ENCODE peak calls at places on chromosomes 6 and 20, in four cellular contexts. One of them, this sample, is unnamed. For H3K4me1, the result is how much of the 10 kb centered on the place peaks cover.

GRCh38 chr6:12957321-12958051 is 240.9 kb downstream of the PHACTR1 start:
- DNase-seq in OCI-LY7: no peak
- DNase-seq in mammary epithelial cell: peak
- DNase-seq in Peyer's patch: peak
- DNase-seq in this sample: no peak

GRCh38 chr20:49887251-49887827 is 28.0 kb downstream of the SPATA2 start:
- DNase-seq in OCI-LY7: no peak
- DNase-seq in mammary epithelial cell: no peak
- DNase-seq in Peyer's patch: peak
- DNase-seq in this sample: no peak

GRCh38 chr6:6631526-6632276 is 43.2 kb downstream of the LY86 start:
- DNase-seq in OCI-LY7: no peak
- DNase-seq in mammary epithelial cell: no peak
- DNase-seq in Peyer's patch: no peak
- DNase-seq in this sample: no peak

GRCh38 chr20:14775778-14776177 is 438.4 kb upstream of the FLRT3 start:
- DNase-seq in OCI-LY7: no peak
- DNase-seq in mammary epithelial cell: peak
- DNase-seq in Peyer's patch: peak
- DNase-seq in this sample: no peak

GRCh38 chr6:57261896-57262295 is 39.8 kb upstream of the RAB23 start:
- DNase-seq in OCI-LY7: no peak
- DNase-seq in mammary epithelial cell: no peak
- DNase-seq in Peyer's patch: no peak
- DNase-seq in this sample: no peak

GRCh38 chr20:53903652-53903987 is 166.8 kb downstream of the BCAS1 start:
- DNase-seq in OCI-LY7: no peak
- DNase-seq in mammary epithelial cell: peak
- DNase-seq in Peyer's patch: no peak
- DNase-seq in this sample: no peak

GRCh38 chr6:136927313-136927712 is 5.2 kb downstream of the SLC35D3 start:
- DNase-seq in OCI-LY7: peak
- DNase-seq in mammary epithelial cell: peak
- DNase-seq in Peyer's patch: no peak
- DNase-seq in this sample: no peak

GRCh38 chr6:170106906-170107525 is 183.9 kb downstream of the DLL1 start:
- DNase-seq in OCI-LY7: no peak
- DNase-seq in mammary epithelial cell: no peak
- DNase-seq in Peyer's patch: peak
- DNase-seq in this sample: no peak

GRCh38 chr6:133396225-133396624 is 155.1 kb downstream of the EYA4 start:
- DNase-seq in OCI-LY7: no peak
- DNase-seq in mammary epithelial cell: peak
- DNase-seq in Peyer's patch: no peak
- DNase-seq in this sample: no peak

GRCh38 chr20:3765171-3765887 is 2.2 kb downstream of the ADISSP start:
- DNase-seq in OCI-LY7: no peak
- DNase-seq in mammary epithelial cell: no peak
- DNase-seq in Peyer's patch: no peak
- DNase-seq in this sample: no peak

GRCh38 chr6:170434114-170434820 is 118.8 kb downstream of the PSMB1 start:
- DNase-seq in OCI-LY7: no peak
- DNase-seq in mammary epithelial cell: no peak
- DNase-seq in Peyer's patch: no peak
- DNase-seq in this sample: no peak

GRCh38 chr20:61933481-61933950 is 132.2 kb downstream of the TAF4 start:
- DNase-seq in OCI-LY7: no peak
- DNase-seq in mammary epithelial cell: no peak
- DNase-seq in Peyer's patch: no peak
- DNase-seq in this sample: no peak

GRCh38 chr20:61874421-61875068 is 191.1 kb downstream of the TAF4 start:
- DNase-seq in OCI-LY7: peak
- DNase-seq in mammary epithelial cell: peak
- DNase-seq in Peyer's patch: no peak
- DNase-seq in this sample: no peak

GRCh38 chr6:30096829-30097228 is 16.1 kb downstream of the TRIM31 start:
- DNase-seq in OCI-LY7: no peak
- DNase-seq in mammary epithelial cell: no peak
- DNase-seq in Peyer's patch: no peak
- DNase-seq in this sample: no peak

GRCh38 chr20:5935384-5935783 is 14.9 kb downstream of the TRMT6 start:
- DNase-seq in OCI-LY7: no peak
- DNase-seq in mammary epithelial cell: no peak
- DNase-seq in Peyer's patch: no peak
- DNase-seq in this sample: no peak

GRCh38 chr6:109009761-109010612 is 84.7 kb downstream of the SESN1 start:
- DNase-seq in OCI-LY7: no peak
- DNase-seq in mammary epithelial cell: no peak
- DNase-seq in Peyer's patch: no peak
- DNase-seq in this sample: no peak

GRCh38 chr6:13908955-13909381 is 15.8 kb upstream of the RNF182 start:
- DNase-seq in OCI-LY7: no peak
- DNase-seq in mammary epithelial cell: peak
- DNase-seq in Peyer's patch: peak
- DNase-seq in this sample: no peak

GRCh38 chr6:33430991-33431879 is 11.4 kb downstream of the SYNGAP1 start:
- DNase-seq in OCI-LY7: peak
- DNase-seq in mammary epithelial cell: no peak
- DNase-seq in Peyer's patch: peak
- DNase-seq in this sample: peak

GRCh38 chr6:89297695-89298351 is 17.3 kb downstream of the GABRR2 start:
- DNase-seq in OCI-LY7: no peak
- DNase-seq in mammary epithelial cell: peak
- DNase-seq in Peyer's patch: peak
- DNase-seq in this sample: peak

GRCh38 chr6:1094306-1094705 is 217.6 kb upstream of the FOXQ1 start:
- DNase-seq in OCI-LY7: no peak
- DNase-seq in mammary epithelial cell: peak
- DNase-seq in Peyer's patch: no peak
- DNase-seq in this sample: no peak

GRCh38 chr20:63977392-63978276 is 1.8 kb downstream of the SAMD10 start:
- DNase-seq in OCI-LY7: no peak
- DNase-seq in mammary epithelial cell: no peak
- DNase-seq in Peyer's patch: no peak
- DNase-seq in this sample: peak

GRCh38 chr6:128161263-128161662 is 260.4 kb upstream of the THEMIS start:
- DNase-seq in OCI-LY7: no peak
- DNase-seq in mammary epithelial cell: no peak
- DNase-seq in Peyer's patch: no peak
- DNase-seq in this sample: no peak

GRCh38 chr6:70371454-70372105 is 41.7 kb upstream of the FAM135A start:
- DNase-seq in OCI-LY7: peak
- DNase-seq in mammary epithelial cell: peak
- DNase-seq in Peyer's patch: no peak
- DNase-seq in this sample: no peak

GRCh38 chr6:81476881-81477280 is 275.6 kb downstream of the TENT5A start:
- DNase-seq in OCI-LY7: no peak
- DNase-seq in mammary epithelial cell: no peak
- DNase-seq in Peyer's patch: no peak
- DNase-seq in this sample: no peak

GRCh38 chr6:100818066-100818465 is 63.1 kb downstream of the ASCC3 start:
- DNase-seq in OCI-LY7: no peak
- DNase-seq in mammary epithelial cell: no peak
- DNase-seq in Peyer's patch: no peak
- DNase-seq in this sample: no peak

GRCh38 chr6:77474286-77474956 is 11.1 kb upstream of the HTR1B start:
- DNase-seq in OCI-LY7: no peak
- DNase-seq in mammary epithelial cell: no peak
- DNase-seq in Peyer's patch: no peak
- DNase-seq in this sample: no peak

GRCh38 chr20:47456952-47457724 is 44.5 kb upstream of the NCOA3 start:
- DNase-seq in OCI-LY7: no peak
- DNase-seq in mammary epithelial cell: peak
- DNase-seq in Peyer's patch: no peak
- DNase-seq in this sample: no peak

GRCh38 chr6:73516712-73517489 is 3.9 kb downstream of the EEF1A1 start:
- DNase-seq in OCI-LY7: peak
- DNase-seq in mammary epithelial cell: no peak
- DNase-seq in Peyer's patch: no peak
- DNase-seq in this sample: no peak

GRCh38 chr6:56539503-56540105 is 103.1 kb downstream of the DST start:
- DNase-seq in OCI-LY7: no peak
- DNase-seq in mammary epithelial cell: no peak
- DNase-seq in Peyer's patch: no peak
- DNase-seq in this sample: no peak

GRCh38 chr6:7919871-7920270 is 9.3 kb upstream of the TXNDC5 start:
- DNase-seq in OCI-LY7: no peak
- DNase-seq in mammary epithelial cell: peak
- DNase-seq in Peyer's patch: peak
- DNase-seq in this sample: no peak

GRCh38 chr20:49323622-49324238 is 45.9 kb upstream of the ZNFX1 start:
- DNase-seq in OCI-LY7: peak
- DNase-seq in mammary epithelial cell: peak
- DNase-seq in Peyer's patch: peak
- DNase-seq in this sample: no peak

GRCh38 chr6:35014786-35015185 is 125.7 kb downstream of the ANKS1A start:
- DNase-seq in OCI-LY7: no peak
- DNase-seq in mammary epithelial cell: peak
- DNase-seq in Peyer's patch: no peak
- DNase-seq in this sample: no peak

GRCh38 chr6:137707590-137708360 is 159.3 kb upstream of the TNFAIP3 start:
- DNase-seq in OCI-LY7: peak
- DNase-seq in mammary epithelial cell: peak
- DNase-seq in Peyer's patch: peak
- DNase-seq in this sample: peak

GRCh38 chr6:61894536-61894935 is 391.5 kb downstream of the KHDRBS2 start:
- DNase-seq in OCI-LY7: no peak
- DNase-seq in mammary epithelial cell: no peak
- DNase-seq in Peyer's patch: no peak
- DNase-seq in this sample: no peak

GRCh38 chr6:108667984-108668383 is 107.3 kb downstream of the FOXO3 start:
- DNase-seq in OCI-LY7: no peak
- DNase-seq in mammary epithelial cell: no peak
- DNase-seq in Peyer's patch: no peak
- DNase-seq in this sample: no peak

GRCh38 chr20:10504893-10505292 is 69.8 kb downstream of the SLX4IP start:
- DNase-seq in OCI-LY7: no peak
- DNase-seq in mammary epithelial cell: no peak
- DNase-seq in Peyer's patch: no peak
- DNase-seq in this sample: no peak

GRCh38 chr6:83603560-83603959 is 91.2 kb downstream of the PRSS35 start:
- DNase-seq in OCI-LY7: no peak
- DNase-seq in mammary epithelial cell: no peak
- DNase-seq in Peyer's patch: no peak
- DNase-seq in this sample: no peak

DNA sequence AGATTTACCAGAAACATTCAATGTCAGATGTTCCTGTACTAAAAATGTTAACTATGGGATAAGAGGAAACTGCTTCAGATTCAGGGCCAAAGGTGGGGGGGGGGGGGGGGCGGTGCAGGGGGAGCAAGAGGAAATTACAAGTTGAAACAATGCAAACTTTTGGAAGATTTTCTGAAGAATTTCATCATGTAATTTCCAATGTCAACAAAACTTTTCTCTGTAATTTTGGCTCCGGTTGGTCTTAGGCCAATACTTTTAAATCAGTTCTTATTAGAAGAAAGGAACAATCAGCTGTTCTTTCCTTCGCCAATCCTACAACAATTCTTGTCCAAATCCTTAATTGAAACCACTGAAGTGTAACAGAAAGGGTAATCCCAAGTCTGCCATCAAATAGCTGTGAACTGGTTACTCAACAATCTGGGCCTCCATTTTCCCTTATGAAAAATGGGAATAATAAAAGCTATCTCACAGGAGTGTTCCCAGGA is 13.1 kb downstream of the UQCC1 start:
- DNase-seq in OCI-LY7: no peak
- DNase-seq in mammary epithelial cell: no peak
- DNase-seq in Peyer's patch: no peak
- DNase-seq in this sample: no peak
- H3K4me1 ChIP-seq in OCI-LY7: under half
- H3K4me1 ChIP-seq in mammary epithelial cell: under half
- H3K4me1 ChIP-seq in Peyer's patch: under half
- H3K4me1 ChIP-seq in this sample: under half

GRCh38 chr6:121439456-121440250 is 4.2 kb downstream of the GJA1 start:
- DNase-seq in OCI-LY7: no peak
- DNase-seq in mammary epithelial cell: no peak
- DNase-seq in Peyer's patch: no peak
- DNase-seq in this sample: no peak
- H3K4me1 ChIP-seq in OCI-LY7: under half
- H3K4me1 ChIP-seq in mammary epithelial cell: under half
- H3K4me1 ChIP-seq in Peyer's patch: under half
- H3K4me1 ChIP-seq in this sample: under half

DNA sequence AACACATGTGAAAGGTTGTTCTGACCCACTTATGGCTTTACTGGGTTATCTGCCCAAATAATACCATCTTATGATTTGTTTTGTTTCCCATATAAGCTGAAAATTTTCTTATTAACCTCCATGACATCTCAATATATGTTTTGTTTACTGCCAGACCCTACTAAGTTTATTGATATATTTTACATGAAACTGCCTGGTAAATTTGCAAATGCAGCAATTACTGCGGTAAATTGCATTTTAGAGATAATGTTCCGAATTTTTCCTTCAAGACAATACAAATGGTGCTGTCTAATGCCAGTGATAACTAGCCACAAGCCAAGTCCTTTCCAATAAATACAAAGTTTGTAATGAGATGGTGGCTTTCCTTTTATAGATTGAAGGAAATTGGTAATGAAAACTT is 275.9 kb downstream of the SAMD5 start:
- DNase-seq in OCI-LY7: no peak
- DNase-seq in mammary epithelial cell: no peak
- DNase-seq in Peyer's patch: no peak
- DNase-seq in this sample: no peak
- H3K4me1 ChIP-seq in OCI-LY7: under half
- H3K4me1 ChIP-seq in mammary epithelial cell: under half
- H3K4me1 ChIP-seq in Peyer's patch: under half
- H3K4me1 ChIP-seq in this sample: under half

DNA sequence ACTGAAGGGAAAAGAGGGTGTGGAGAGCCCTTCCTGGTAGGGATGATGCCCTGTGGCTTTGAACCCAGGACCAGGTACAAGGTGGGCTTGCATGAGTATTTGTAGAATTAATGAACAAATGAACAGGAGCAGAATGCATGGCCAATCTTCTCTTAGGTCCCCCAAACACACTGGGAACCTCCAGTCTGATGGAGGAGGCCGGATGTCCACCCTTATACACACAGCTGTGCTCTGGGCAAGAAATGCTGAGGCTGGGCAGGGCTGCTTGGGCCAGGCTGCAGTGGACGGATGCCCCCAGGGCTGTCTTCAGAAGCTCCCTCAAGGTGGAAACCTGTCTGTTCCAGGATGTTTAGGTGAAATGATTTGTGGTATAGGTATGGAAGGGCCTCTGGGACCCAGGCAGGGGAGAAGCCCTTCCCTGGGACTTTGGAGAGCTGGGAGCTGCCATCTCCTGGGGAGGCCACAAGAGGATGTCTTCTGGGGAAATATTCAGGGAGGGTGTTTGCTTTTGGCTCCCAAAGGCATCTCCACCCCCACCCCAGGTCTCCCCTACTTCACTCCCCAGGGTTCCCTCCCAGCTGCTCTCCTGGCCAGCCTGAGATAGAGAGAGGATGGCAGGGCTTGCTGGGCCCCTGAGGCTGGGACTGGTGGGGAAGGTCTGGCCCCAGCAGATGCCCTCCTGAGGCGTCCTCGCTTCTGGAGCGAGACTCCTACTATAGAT is 23.3 kb downstream of the VEGFA start:
- DNase-seq in OCI-LY7: no peak
- DNase-seq in mammary epithelial cell: no peak
- DNase-seq in Peyer's patch: no peak
- DNase-seq in this sample: no peak
- H3K4me1 ChIP-seq in OCI-LY7: under half
- H3K4me1 ChIP-seq in mammary epithelial cell: under half
- H3K4me1 ChIP-seq in Peyer's patch: under half
- H3K4me1 ChIP-seq in this sample: under half

This sample was measured in CD8-positive, alpha-beta T cell.